ENCODE peak calls at places on chromosomes 2 and 18, in nine cellular contexts. O is OCI-LY7, T is neural crest cell, B is prostate gland, N is upper lobe of right lung, J is WTC11, Q is stomach, E is AG04450, D is endodermal cell. Z is an unnamed sample.
A peak's percentile ranks its signal among the peaks of the same experiment; 100 is the strongest.

GRCh38 chr18:50956116-50956515 is 11.7 kb upstream of the ELAC1 start:
- DNase-seq in O (no peak), T (no peak), B (no peak), N (no peak), J (no peak), Q (no peak), E (no peak), D (no peak), Z (no peak)

GRCh38 chr2:150883521-150883895 is 378.2 kb downstream of the RBM43 start:
- DNase-seq in O (no peak), T (no peak), B (no peak), N (no peak), J (no peak), Q (no peak), E (no peak), D (no peak), Z (no peak)

GRCh38 chr2:231359484-231359883 is 36.0 kb upstream of the B3GNT7 start:
- DNase-seq in O (no peak), T (no peak), B (no peak), N (no peak), J (no peak), Q (no peak), E (no peak), D (peak; percentile 44), Z (no peak)

GRCh38 chr2:236236559-236237450 is 27.4 kb downstream of the ASB18 start:
- DNase-seq in O (no peak), T (no peak), B (no peak), N (no peak), J (no peak), Q (no peak), E (no peak), D (peak; percentile 51), Z (no peak)

GRCh38 chr2:36951030-36951518 is 15.3 kb downstream of the STRN start:
- DNase-seq in O (no peak), T (no peak), B (no peak), N (no peak), J (no peak), Q (no peak), E (no peak), D (no peak), Z (no peak)

GRCh38 chr2:2950403-2950952 is 427.1 kb downstream of the EIPR1 start:
- DNase-seq in O (no peak), T (no peak), B (peak; percentile 44), N (no peak), J (no peak), Q (no peak), E (no peak), D (no peak), Z (no peak)

GRCh38 chr2:65265090-65266045 is 37.7 kb downstream of the ACTR2 start:
- DNase-seq in O (peak; percentile 76), T (no peak), B (peak; percentile 66), N (no peak), J (no peak), Q (no peak), E (peak; percentile 79), D (peak; percentile 47), Z (no peak)

GRCh38 chr2:231676243-231676642 is 32.1 kb upstream of the PTMA start:
- DNase-seq in O (peak; percentile 84), T (no peak), B (no peak), N (no peak), J (no peak), Q (no peak), E (no peak), D (no peak), Z (no peak)

GRCh38 chr2:28251337-28251736 is 141.3 kb upstream of the FOSL2 start:
- DNase-seq in O (no peak), T (no peak), B (no peak), N (no peak), J (no peak), Q (no peak), E (no peak), D (no peak), Z (no peak)

GRCh38 chr2:65064728-65065552 is 8.7 kb downstream of the CEP68 start:
- DNase-seq in O (peak; percentile 88), T (no peak), B (peak; percentile 62), N (peak; percentile 77), J (no peak), Q (peak; percentile 47), E (peak; percentile 79), D (peak; percentile 67), Z (peak; percentile 76)

GRCh38 chr2:12549641-12550040 is 167.1 kb upstream of the TRIB2 start:
- DNase-seq in O (no peak), T (no peak), B (no peak), N (no peak), J (no peak), Q (no peak), E (no peak), D (no peak), Z (no peak)

GRCh38 chr2:163970058-163970806 is 234.4 kb upstream of the FIGN start:
- DNase-seq in O (no peak), T (no peak), B (no peak), N (no peak), J (no peak), Q (no peak), E (no peak), D (no peak), Z (no peak)

GRCh38 chr2:201182650-201183372 is at the start of gene CASP10:
- DNase-seq in O (peak; percentile 42), T (no peak), B (no peak), N (no peak), J (no peak), Q (peak; percentile 42), E (no peak), D (peak; percentile 61), Z (peak; percentile 69)

GRCh38 chr2:85768713-85769112 is 14.9 kb downstream of the ATOH8 start:
- DNase-seq in O (no peak), T (no peak), B (peak; percentile 51), N (no peak), J (peak; percentile 55), Q (peak; percentile 82), E (no peak), D (peak; percentile 77), Z (no peak)

GRCh38 chr18:5747678-5748077 is 147.6 kb downstream of the TMEM200C start:
- DNase-seq in O (no peak), T (no peak), B (no peak), N (no peak), J (no peak), Q (no peak), E (no peak), D (no peak), Z (no peak)

GRCh38 chr18:5746844-5747243 is 148.5 kb downstream of the TMEM200C start:
- DNase-seq in O (no peak), T (no peak), B (no peak), N (no peak), J (no peak), Q (no peak), E (no peak), D (no peak), Z (no peak)

GRCh38 chr18:5744659-5745058 is 150.7 kb downstream of the TMEM200C start:
- DNase-seq in O (no peak), T (no peak), B (no peak), N (no peak), J (no peak), Q (no peak), E (no peak), D (no peak), Z (no peak)
- TF ChIP-seq CTCF in O (peak; percentile 3), T (no peak), B (no peak), N (no peak), J (no peak), Q (no peak), E (no peak), D (no peak), Z (no peak)

DNA sequence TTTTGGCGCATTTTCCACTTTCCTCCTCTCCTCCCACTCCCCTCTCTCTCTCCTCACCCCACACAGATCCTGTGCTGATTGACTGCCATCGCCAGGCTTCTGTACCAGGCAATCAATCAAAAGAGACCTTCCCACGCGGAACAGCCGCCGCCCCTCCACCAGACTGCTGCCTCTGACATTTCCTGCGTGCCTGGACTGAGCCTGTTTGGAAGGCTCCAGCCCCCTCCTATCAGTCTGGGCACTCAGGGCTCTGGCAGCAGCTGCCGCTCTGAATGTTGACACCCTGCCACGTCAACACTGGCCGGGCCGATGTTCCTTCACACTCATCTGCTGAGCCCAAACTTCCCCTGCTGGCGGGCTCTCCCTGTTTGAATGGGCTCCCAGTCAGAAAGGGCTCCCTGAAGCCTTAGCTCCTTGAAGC is 467.7 kb downstream of the EPHA4 start:
- DNase-seq in O (no peak), T (no peak), B (peak; percentile 40), N (peak; percentile 67), J (peak; percentile 25), Q (peak; percentile 34), E (no peak), D (peak; percentile 77), Z (no peak)
- TF ChIP-seq CTCF in O (no peak), T (no peak), B (no peak), N (no peak), J (no peak), Q (no peak), E (peak; percentile 44), D (peak; percentile 41), Z (no peak)

DNA sequence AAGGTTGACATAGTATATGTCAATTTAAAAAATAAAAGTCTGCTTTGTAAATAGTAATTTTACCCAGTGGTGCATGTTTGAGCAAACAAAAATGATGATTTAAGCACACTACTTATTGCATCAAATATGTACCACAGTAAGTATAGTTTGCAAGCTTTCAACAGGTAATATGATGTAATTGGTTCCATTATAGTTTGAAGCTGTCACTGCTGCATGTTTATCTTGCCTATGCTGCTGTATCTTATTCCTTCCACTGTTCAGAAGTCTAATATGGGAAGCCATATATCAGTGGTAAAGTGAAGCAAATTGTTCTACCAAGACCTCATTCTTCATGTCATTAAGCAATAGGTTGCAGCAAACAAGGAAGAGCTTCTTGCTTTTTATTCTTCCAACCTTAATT is 78.6 kb upstream of the CSRNP3 start:
- DNase-seq in O (no peak), T (no peak), B (no peak), N (no peak), J (no peak), Q (no peak), E (no peak), D (no peak), Z (no peak)
- TF ChIP-seq CTCF in O (no peak), T (no peak), B (no peak), N (no peak), J (no peak), Q (no peak), E (no peak), D (no peak), Z (no peak)

GRCh38 chr2:125227843-125228392 is 1202.8 kb downstream of the CNTNAP5 start:
- DNase-seq in O (no peak), T (no peak), B (no peak), N (no peak), J (no peak), Q (no peak), E (no peak), D (no peak), Z (no peak)
- TF ChIP-seq CTCF in O (peak; percentile 59), T (peak; percentile 55), B (no peak), N (peak; percentile 6), J (no peak), Q (no peak), E (peak; percentile 25), D (peak; percentile 72), Z (no peak)

GRCh38 chr2:42342061-42342794 is 18.8 kb downstream of the COX7A2L start:
- DNase-seq in O (no peak), T (no peak), B (no peak), N (no peak), J (no peak), Q (no peak), E (peak; percentile 51), D (peak; percentile 55), Z (no peak)
- TF ChIP-seq CTCF in O (no peak), T (no peak), B (no peak), N (no peak), J (no peak), Q (no peak), E (no peak), D (no peak), Z (no peak)

Z was measured in GM20000.